ENCODE peak calls at places on chromosomes 11 and 22, in six cellular contexts. M is A549, X is HepG2, J is NB4, R is GM12878, Y is K562. E is an unnamed sample.

GRCh38 chr11:66950113-66950535 is 8.1 kb downstream of the PC start:
- DNase-seq in J (peak), M (peak), R (no peak), Y (peak), X (peak), E (peak)

GRCh38 chr22:31228425-31228824 is 16.3 kb downstream of the LIMK2 start:
- DNase-seq in R (no peak), J (no peak), Y (no peak), M (no peak), X (no peak), E (no peak)

GRCh38 chr11:65903068-65903481 is 2.9 kb upstream of the FOSL1 start:
- DNase-seq in J (peak), M (peak), X (peak), Y (peak), R (no peak), E (no peak)

GRCh38 chr11:45517171-45517770 is 148.2 kb downstream of the CHST1 start:
- DNase-seq in Y (no peak), R (no peak), X (no peak), J (no peak), M (no peak), E (no peak)

GRCh38 chr22:20486229-20486628 is 9.4 kb downstream of the KLHL22 start:
- DNase-seq in M (no peak), J (no peak), Y (peak), X (no peak), R (no peak), E (no peak)

GRCh38 chr11:125123947-125124633 is 12.7 kb upstream of the TMEM218 start:
- DNase-seq in X (peak), Y (peak), J (peak), R (no peak), M (peak), E (peak)

GRCh38 chr11:66510271-66510989 is at the start of gene BBS1:
- DNase-seq in X (peak), R (peak), J (peak), Y (peak), M (peak), E (peak)

GRCh38 chr11:34624069-34624468 is 3.2 kb downstream of the EHF start:
- DNase-seq in Y (no peak), X (no peak), J (no peak), R (peak), M (no peak), E (no peak)

GRCh38 chr22:38869663-38870062 is 2.4 kb downstream of the CBX6 start:
- DNase-seq in Y (no peak), M (no peak), X (no peak), R (no peak), J (no peak), E (no peak)

GRCh38 chr22:37559901-37560681 is at the start of gene CDC42EP1:
- DNase-seq in J (no peak), R (no peak), X (no peak), Y (peak), M (peak), E (peak)

GRCh38 chr11:116740741-116741140 is 32.0 kb downstream of the BUD13 start:
- DNase-seq in Y (no peak), J (no peak), R (no peak), X (no peak), M (no peak), E (no peak)

GRCh38 chr11:96254087-96254486 is 88.9 kb downstream of the MAML2 start:
- DNase-seq in M (no peak), R (peak), X (peak), J (peak), Y (no peak), E (peak)

GRCh38 chr11:76614471-76615183 is 55.9 kb downstream of the LRRC32 start:
- DNase-seq in M (no peak), J (no peak), X (no peak), R (no peak), Y (no peak), E (peak)

GRCh38 chr22:19889951-19890350 is 35.3 kb upstream of the GNB1L start:
- DNase-seq in X (no peak), Y (no peak), M (no peak), J (no peak), R (no peak), E (no peak)

GRCh38 chr11:112730591-112730990 is 230.6 kb upstream of the NCAM1 start:
- DNase-seq in Y (no peak), J (no peak), X (no peak), M (no peak), R (no peak), E (no peak)

GRCh38 chr11:112732031-112732430 is 229.2 kb upstream of the NCAM1 start:
- DNase-seq in M (no peak), R (no peak), Y (no peak), X (no peak), J (no peak), E (no peak)

GRCh38 chr11:112735470-112735869 is 225.8 kb upstream of the NCAM1 start:
- DNase-seq in M (no peak), X (no peak), J (no peak), R (no peak), Y (no peak), E (no peak)

GRCh38 chr11:112731538-112731937 is 229.7 kb upstream of the NCAM1 start:
- DNase-seq in J (no peak), X (no peak), Y (no peak), M (no peak), R (no peak), E (no peak)

DNA sequence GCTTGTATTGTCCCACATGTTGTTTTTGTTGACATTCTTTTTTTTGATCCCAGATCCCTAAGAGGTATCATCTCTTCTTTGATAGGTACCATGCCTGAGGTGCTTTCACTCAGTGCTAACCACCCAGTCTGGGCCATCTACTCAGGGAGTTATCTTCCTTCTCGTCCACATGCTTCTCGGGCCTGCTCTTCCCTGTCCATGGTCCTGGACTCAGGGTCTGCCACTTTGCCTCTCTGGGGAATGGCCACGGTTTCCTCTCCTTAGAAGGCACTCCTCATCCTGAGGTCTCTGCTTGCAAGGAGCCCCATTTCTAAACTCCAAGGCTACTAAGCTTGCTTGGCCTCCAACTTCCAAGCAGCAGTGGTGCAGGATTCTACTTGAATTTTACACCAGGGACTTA is 227.0 kb upstream of the NCAM1 start:
- DNase-seq in M (no peak), R (no peak), X (no peak), J (peak), Y (peak), E (no peak)
- TF ChIP-seq MAX in M (no peak), R (no peak), X (no peak), J (peak), Y (no peak), E (no peak)

GRCh38 chr11:17496406-17496805 is 19.8 kb upstream of the ABCC8 start:
- DNase-seq in M (no peak), J (no peak), X (no peak), R (no peak), Y (no peak), E (peak)

GRCh38 chr11:17500673-17501072 is 24.0 kb upstream of the ABCC8 start:
- DNase-seq in X (no peak), J (no peak), M (no peak), Y (no peak), R (no peak), E (no peak)

GRCh38 chr11:17502630-17503029 is 26.0 kb upstream of the ABCC8 start:
- DNase-seq in J (no peak), M (no peak), R (no peak), Y (no peak), X (no peak), E (no peak)

GRCh38 chr11:17498058-17498457 is 21.4 kb upstream of the ABCC8 start:
- DNase-seq in M (no peak), X (no peak), Y (no peak), R (no peak), J (peak), E (no peak)

DNA sequence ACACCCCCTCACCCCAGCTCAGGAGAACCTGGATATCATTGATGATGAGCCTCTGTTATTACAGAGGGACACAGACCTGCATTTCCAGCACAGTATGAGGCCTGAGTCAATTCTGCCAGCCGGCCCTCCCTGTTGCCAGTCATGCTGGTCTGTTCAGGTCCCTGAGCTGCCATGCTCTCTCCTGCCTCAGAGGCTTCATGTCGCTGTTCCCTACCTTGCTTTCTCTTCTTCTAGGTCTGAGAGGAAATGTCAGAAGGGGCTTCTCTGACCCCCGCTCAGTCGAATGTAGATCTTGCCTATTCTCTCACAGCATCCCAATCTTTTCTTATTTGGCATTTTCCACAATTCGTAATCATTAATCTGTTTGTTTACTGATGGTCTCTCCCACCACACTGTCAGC is 21.8 kb upstream of the ABCC8 start:
- DNase-seq in X (no peak), M (no peak), J (peak), Y (peak), R (no peak), E (no peak)
- TF ChIP-seq CTCF in X (no peak), M (no peak), J (no peak), Y (peak), R (peak), E (no peak)

GRCh38 chr11:130766650-130767297 is 149.5 kb downstream of the SNX19 start:
- DNase-seq in X (no peak), J (no peak), Y (no peak), M (no peak), R (no peak), E (no peak)

GRCh38 chr11:130765369-130765768 is 150.9 kb downstream of the SNX19 start:
- DNase-seq in R (no peak), Y (no peak), M (no peak), J (no peak), X (no peak), E (no peak)

GRCh38 chr11:130763087-130763980 is 152.9 kb downstream of the SNX19 start:
- DNase-seq in R (no peak), Y (no peak), J (no peak), M (no peak), X (no peak), E (no peak)

GRCh38 chr11:130762342-130763037 is 153.8 kb downstream of the SNX19 start:
- DNase-seq in Y (no peak), M (no peak), J (no peak), X (no peak), R (no peak), E (no peak)

GRCh38 chr11:130765951-130766649 is 150.2 kb downstream of the SNX19 start:
- DNase-seq in Y (no peak), X (no peak), M (no peak), J (no peak), R (peak), E (no peak)
- TF ChIP-seq MYC in Y (no peak), X (no peak), M (no peak), J (no peak), R (no peak), E (no peak)

GRCh38 chr11:78810489-78811090 is 235.9 kb upstream of the NARS2 start:
- DNase-seq in M (no peak), Y (no peak), R (no peak), X (no peak), J (no peak), E (no peak)

GRCh38 chr11:78806214-78807004 is 231.7 kb upstream of the NARS2 start:
- DNase-seq in R (no peak), X (no peak), M (no peak), J (peak), Y (no peak), E (no peak)

GRCh38 chr11:78807351-78807750 is 232.7 kb upstream of the NARS2 start:
- DNase-seq in Y (no peak), M (no peak), X (no peak), R (no peak), J (no peak), E (no peak)

GRCh38 chr11:78809931-78810481 is 235.3 kb upstream of the NARS2 start:
- DNase-seq in X (no peak), Y (no peak), R (no peak), J (no peak), M (no peak), E (no peak)

GRCh38 chr11:78808903-78809302 is 234.2 kb upstream of the NARS2 start:
- DNase-seq in M (no peak), X (no peak), Y (no peak), R (no peak), J (no peak), E (peak)
- TF ChIP-seq MAX in M (no peak), X (no peak), Y (no peak), R (no peak), J (no peak), E (no peak)

GRCh38 chr11:134030853-134031252 is 38.0 kb upstream of the JAM3 start:
- DNase-seq in Y (peak), R (no peak), J (no peak), X (no peak), M (no peak), E (no peak)
- TF ChIP-seq CTCF in Y (peak), R (peak), J (peak), X (peak), M (no peak), E (peak)

GRCh38 chr11:15117751-15118150 is 3.0 kb downstream of the INSC start:
- DNase-seq in Y (no peak), R (no peak), M (no peak), J (no peak), X (no peak), E (no peak)
- TF ChIP-seq MYC in Y (no peak), R (no peak), M (no peak), J (no peak), X (no peak), E (no peak)

DNA sequence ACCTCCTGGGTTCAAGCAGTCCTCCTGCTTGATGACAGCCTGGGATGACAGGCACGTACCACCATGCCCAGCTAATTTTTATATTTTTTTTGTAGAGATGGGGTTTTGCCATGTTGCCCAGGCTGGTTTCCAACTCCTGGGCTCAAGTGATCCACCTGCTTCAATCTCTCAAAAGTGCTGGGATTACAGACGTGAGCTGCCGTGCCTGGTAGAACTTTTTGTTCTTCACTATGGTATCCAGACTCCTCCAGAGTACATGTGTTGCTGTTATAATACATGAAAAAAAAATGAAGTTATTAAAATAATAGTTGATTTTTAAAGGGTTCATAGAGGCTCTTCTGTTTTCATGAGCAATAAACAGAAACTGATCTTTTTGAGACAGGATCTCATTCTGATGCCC is 29.6 kb downstream of the ZNF143 start:
- DNase-seq in X (no peak), Y (no peak), M (no peak), J (no peak), R (no peak), E (no peak)
- TF ChIP-seq MAX in X (no peak), Y (no peak), M (no peak), J (no peak), R (no peak), E (no peak)

E was measured in endothelial cell of umbilical vein.